ENCODE peak calls at places on chromosomes 2 and 18, in six cellular contexts. Y is endodermal cell, D is neural progenitor cell, I is GM23248, L is HCT116, V is mesendoderm. K is an unnamed sample.
A peak's percentile ranks its signal among the peaks of the same experiment; 100 is the strongest.

GRCh38 chr2:125168442-125168841 is 1143.4 kb downstream of the CNTNAP5 start:
- DNase-seq in L (no peak), Y (no peak), I (no peak), V (no peak), D (no peak), K (no peak)

GRCh38 chr18:44079602-44080001 is 601.1 kb upstream of the SETBP1 start:
- DNase-seq in V (no peak), L (no peak), I (peak; percentile 69), Y (no peak), D (no peak), K (peak; percentile 17)

GRCh38 chr2:181682026-181682789 is 1.9 kb upstream of the NEUROD1 start:
- DNase-seq in D (no peak), Y (peak; percentile 44), I (no peak), L (no peak), V (no peak), K (no peak)

GRCh38 chr2:24083567-24084385 is 858 bp downstream of the TP53I3 start:
- DNase-seq in Y (peak; percentile 95), V (peak; percentile 95), L (peak; percentile 76), D (peak; percentile 91), I (peak; percentile 83), K (peak; percentile 77)

GRCh38 chr2:8197825-8198224 is 484.0 kb upstream of the ID2 start:
- DNase-seq in I (no peak), Y (no peak), V (no peak), L (no peak), D (no peak), K (no peak)

GRCh38 chr2:56169521-56169920 is 14.3 kb upstream of the CCDC85A start:
- DNase-seq in I (no peak), V (no peak), L (no peak), Y (no peak), D (no peak), K (no peak)

GRCh38 chr2:18078206-18078605 is 199.7 kb downstream of the KCNS3 start:
- DNase-seq in L (no peak), I (no peak), V (peak; percentile 62), Y (no peak), D (no peak), K (no peak)

GRCh38 chr2:149002378-149002890 is 36.1 kb upstream of the LYPD6B start:
- DNase-seq in I (no peak), V (no peak), L (no peak), Y (no peak), D (no peak), K (no peak)

GRCh38 chr18:72375628-72376027 is 168.5 kb downstream of the CBLN2 start:
- DNase-seq in D (no peak), V (no peak), I (no peak), Y (no peak), L (no peak), K (no peak)

GRCh38 chr18:23703987-23704384 is 14.7 kb downstream of the LAMA3 start:
- DNase-seq in D (no peak), Y (no peak), I (no peak), V (no peak), L (no peak), K (no peak)

GRCh38 chr2:85601771-85602475 is 575 bp downstream of the TMEM150A start:
- DNase-seq in I (peak; percentile 79), L (no peak), V (peak; percentile 44), Y (no peak), D (peak; percentile 71), K (no peak)

GRCh38 chr2:8447610-8448221 is 234.1 kb upstream of the ID2 start:
- DNase-seq in V (no peak), D (no peak), L (peak; percentile 22), I (peak; percentile 90), Y (no peak), K (no peak)

GRCh38 chr2:108909917-108910515 is 79.0 kb downstream of the EDAR start:
- DNase-seq in I (no peak), V (no peak), L (no peak), D (no peak), Y (peak; percentile 38), K (no peak)

GRCh38 chr2:239355139-239355538 is 45.7 kb downstream of the HDAC4 start:
- DNase-seq in I (peak; percentile 58), V (no peak), Y (no peak), D (no peak), L (no peak), K (no peak)

GRCh38 chr2:227097495-227098161 is 66.4 kb downstream of the COL4A4 start:
- DNase-seq in V (no peak), D (no peak), I (no peak), Y (no peak), L (no peak), K (no peak)

GRCh38 chr18:55320399-55321255 is 267.4 kb downstream of the TCF4 start:
- DNase-seq in V (no peak), I (peak; percentile 54), L (no peak), Y (no peak), D (no peak), K (no peak)

GRCh38 chr2:74391209-74391579 is 11.1 kb upstream of the DCTN1 start:
- DNase-seq in L (no peak), D (no peak), I (peak; percentile 69), Y (no peak), V (peak; percentile 64), K (peak; percentile 9)

DNA sequence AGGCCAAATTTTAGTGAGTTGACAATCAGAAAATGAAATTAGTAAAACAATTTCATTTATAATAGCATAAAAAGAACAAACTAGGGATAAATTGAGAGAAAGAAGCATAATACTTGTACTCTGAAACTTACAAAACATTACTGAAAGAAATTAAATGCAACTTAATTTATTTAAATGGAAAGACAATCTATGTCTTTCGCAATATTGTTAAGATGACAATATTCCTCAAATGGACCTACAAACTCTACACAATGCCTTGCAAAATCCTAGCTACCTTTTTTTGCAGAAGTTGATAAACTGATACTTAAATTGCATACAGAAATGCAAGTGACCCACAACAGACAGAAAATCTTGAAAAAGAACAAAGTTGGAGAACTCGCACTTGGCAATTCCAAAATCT is 9.1 kb downstream of the EPG5 start:
- DNase-seq in Y (no peak), D (no peak), I (no peak), L (no peak), V (no peak), K (no peak)
- H3K9ac ChIP-seq in Y (no peak overlapping the region), D (no peak overlapping the region), I (no peak overlapping the region), L (no peak overlapping the region), V (no peak overlapping the region), K (no peak overlapping the region)

GRCh38 chr2:27728081-27728858 is 43.2 kb upstream of the MRPL33 start:
- DNase-seq in Y (no peak), I (no peak), V (no peak), L (no peak), D (no peak), K (no peak)
- H3K27ac ChIP-seq in Y (no peak overlapping the region), I (no peak overlapping the region), V (no peak overlapping the region), L (no peak overlapping the region), D (no peak overlapping the region), K (no peak overlapping the region)

DNA sequence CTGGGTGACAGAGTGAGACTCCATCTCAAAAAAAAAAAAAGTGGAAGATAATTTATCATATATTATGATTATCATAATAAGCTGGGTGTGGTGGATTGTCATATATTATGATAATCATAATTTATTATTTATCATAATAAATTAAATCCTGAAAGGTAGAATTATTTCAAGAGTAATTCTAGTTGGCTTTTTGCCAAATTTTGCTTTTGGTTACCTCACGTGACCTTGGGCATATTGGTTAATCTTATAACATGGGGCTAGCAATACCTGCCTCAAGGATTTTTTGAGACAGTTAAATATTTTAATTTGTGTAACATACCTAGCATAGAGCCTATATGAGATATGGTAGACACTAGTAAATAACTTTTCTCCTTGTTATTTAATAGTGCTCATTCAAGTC is 111.3 kb upstream of the TTC27 start:
- DNase-seq in Y (no peak), V (no peak), I (peak; percentile 6), D (no peak), L (no peak), K (no peak)
- H3K4me1 ChIP-seq in Y (no peaks in the 10 kb centered on the region), V (no peaks in the 10 kb centered on the region), I (no peaks in the 10 kb centered on the region), D (no peaks in the 10 kb centered on the region), L (no peaks in the 10 kb centered on the region), K (no peaks in the 10 kb centered on the region)

GRCh38 chr2:101125799-101126198 is 25.4 kb downstream of the TBC1D8 start:
- DNase-seq in Y (no peak), D (no peak), L (no peak), I (no peak), V (no peak), K (no peak)

GRCh38 chr2:101124684-101125366 is 26.4 kb downstream of the TBC1D8 start:
- DNase-seq in I (peak; percentile 83), L (peak; percentile 93), V (no peak), D (no peak), Y (no peak), K (peak; percentile 90)

GRCh38 chr2:101121174-101121573 is 30.0 kb downstream of the TBC1D8 start:
- DNase-seq in V (no peak), Y (no peak), I (no peak), D (no peak), L (no peak), K (no peak)

GRCh38 chr2:101125374-101125773 is 25.8 kb downstream of the TBC1D8 start:
- DNase-seq in I (peak; percentile 35), D (no peak), V (no peak), Y (no peak), L (peak; percentile 42), K (no peak)

GRCh38 chr2:101124061-101124460 is 27.1 kb downstream of the TBC1D8 start:
- DNase-seq in D (no peak), Y (no peak), V (no peak), L (no peak), I (peak; percentile 70), K (no peak)
- H3K9ac ChIP-seq in D (no peak overlapping the region), Y (no peak overlapping the region), V (no peak overlapping the region), L (peak overlapping the region; percentile 54), I (peak overlapping the region; percentile 50), K (peak overlapping the region; percentile 74)

GRCh38 chr2:201647431-201647830 is 4.1 kb upstream of the TMEM237 start:
- DNase-seq in V (no peak), L (no peak), Y (no peak), I (no peak), D (no peak), K (no peak)

GRCh38 chr2:201643216-201643651 is at the start of gene TMEM237:
- DNase-seq in V (peak; percentile 58), I (peak; percentile 80), D (peak; percentile 76), Y (no peak), L (peak; percentile 6), K (peak; percentile 40)

GRCh38 chr2:201642579-201643215 is 606 bp downstream of the TMEM237 start:
- DNase-seq in I (peak; percentile 91), V (peak; percentile 90), Y (peak; percentile 94), L (peak; percentile 64), D (peak; percentile 94), K (no peak)

GRCh38 chr2:201642086-201642578 is 1.2 kb downstream of the TMEM237 start:
- DNase-seq in L (no peak), V (no peak), D (no peak), Y (no peak), I (no peak), K (no peak)

DNA sequence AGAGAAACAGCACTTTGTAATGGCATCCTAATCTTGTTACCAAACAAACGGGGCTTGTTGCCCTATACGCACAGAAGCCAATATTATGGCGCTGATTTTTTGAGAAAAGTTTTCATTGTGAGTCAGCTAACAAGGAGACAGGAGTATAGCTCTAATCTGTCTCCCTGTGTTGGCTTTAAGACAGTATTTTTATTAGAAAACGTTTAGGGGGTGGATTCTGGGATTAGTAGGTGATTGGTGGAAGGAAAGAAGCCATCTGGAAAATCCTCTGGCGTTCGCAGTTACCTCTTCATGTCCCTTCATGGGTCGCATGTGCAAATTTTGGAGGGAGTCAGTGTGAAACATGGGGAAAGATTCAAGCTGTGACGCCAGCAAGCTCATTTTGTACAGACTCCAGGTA is 698 bp upstream of the TMEM237 start:
- DNase-seq in I (peak; percentile 64), L (no peak), Y (no peak), V (peak; percentile 19), D (peak; percentile 28), K (no peak)
- H3K27ac ChIP-seq in I (peak overlapping the region; percentile 96), L (no peak overlapping the region), Y (no peak overlapping the region), V (no peak overlapping the region), D (no peak overlapping the region), K (peak overlapping the region; percentile 96)

K was measured in keratinocyte.